ENCODE peak calls at places on chromosomes 16 and 17, in five cellular contexts. One of them, this sample, is unnamed.

GRCh38 chr17:64042700-64043485 is 22.5 kb upstream of the ICAM2 start:
- DNase-seq in HepG2: no peak
- DNase-seq in GM23338: no peak
- DNase-seq in endothelial cell of umbilical vein: peak; percentile 11
- DNase-seq in HCT116: no peak
- DNase-seq in this sample: no peak

GRCh38 chr17:19017804-19018599 is 13.4 kb upstream of the FAM83G start:
- DNase-seq in HCT116: no peak
- DNase-seq in endothelial cell of umbilical vein: no peak
- DNase-seq in GM23338: no peak
- DNase-seq in HepG2: no peak
- DNase-seq in this sample: peak; percentile 63

GRCh38 chr17:80755650-80756405 is 211.2 kb downstream of the RPTOR start:
- DNase-seq in endothelial cell of umbilical vein: no peak
- DNase-seq in HCT116: no peak
- DNase-seq in GM23338: peak; percentile 62
- DNase-seq in HepG2: no peak
- DNase-seq in this sample: no peak

GRCh38 chr16:88062341-88062861 is 111.2 kb downstream of the BANP start:
- DNase-seq in HepG2: no peak
- DNase-seq in endothelial cell of umbilical vein: no peak
- DNase-seq in HCT116: no peak
- DNase-seq in GM23338: no peak
- DNase-seq in this sample: peak; percentile 63

GRCh38 chr17:14781123-14781522 is 480.2 kb downstream of the HS3ST3B1 start:
- DNase-seq in endothelial cell of umbilical vein: no peak
- DNase-seq in HCT116: no peak
- DNase-seq in HepG2: no peak
- DNase-seq in GM23338: no peak
- DNase-seq in this sample: no peak

GRCh38 chr17:63246344-63246743 is 199.8 kb downstream of the CYB561 start:
- DNase-seq in endothelial cell of umbilical vein: no peak
- DNase-seq in GM23338: no peak
- DNase-seq in HCT116: no peak
- DNase-seq in HepG2: no peak
- DNase-seq in this sample: no peak

GRCh38 chr17:64492481-64493109 is 4.3 kb downstream of the POLG2 start:
- DNase-seq in endothelial cell of umbilical vein: peak; percentile 51
- DNase-seq in HCT116: no peak
- DNase-seq in GM23338: peak; percentile 56
- DNase-seq in HepG2: no peak
- DNase-seq in this sample: no peak

GRCh38 chr16:57976331-57976796 is 5.4 kb upstream of the CNGB1 start:
- DNase-seq in GM23338: no peak
- DNase-seq in HCT116: no peak
- DNase-seq in endothelial cell of umbilical vein: no peak
- DNase-seq in HepG2: no peak
- DNase-seq in this sample: no peak

GRCh38 chr16:56190903-56191806 is at the start of gene GNAO1:
- DNase-seq in HCT116: no peak
- DNase-seq in GM23338: peak; percentile 86
- DNase-seq in endothelial cell of umbilical vein: peak; percentile 12
- DNase-seq in HepG2: no peak
- DNase-seq in this sample: peak; percentile 85

GRCh38 chr17:69592692-69593350 is 178.3 kb downstream of the MAP2K6 start:
- DNase-seq in HCT116: no peak
- DNase-seq in endothelial cell of umbilical vein: no peak
- DNase-seq in GM23338: no peak
- DNase-seq in HepG2: no peak
- DNase-seq in this sample: no peak

GRCh38 chr16:3188925-3189825 is 1.2 kb downstream of the OR1F1 start:
- DNase-seq in endothelial cell of umbilical vein: peak; percentile 51
- DNase-seq in HepG2: peak; percentile 60
- DNase-seq in GM23338: peak; percentile 85
- DNase-seq in HCT116: no peak
- DNase-seq in this sample: peak; percentile 74

GRCh38 chr17:30780343-30780742 is 44.1 kb downstream of the CRLF3 start:
- DNase-seq in HCT116: no peak
- DNase-seq in HepG2: no peak
- DNase-seq in GM23338: no peak
- DNase-seq in endothelial cell of umbilical vein: no peak
- DNase-seq in this sample: no peak

GRCh38 chr16:69143116-69143515 is 10.7 kb downstream of the UTP4 start:
- DNase-seq in HepG2: peak; percentile 30
- DNase-seq in HCT116: no peak
- DNase-seq in GM23338: no peak
- DNase-seq in endothelial cell of umbilical vein: no peak
- DNase-seq in this sample: no peak

GRCh38 chr16:67199808-67200198 is 872 bp downstream of the ELMO3 start:
- DNase-seq in HCT116: no peak
- DNase-seq in HepG2: no peak
- DNase-seq in GM23338: peak; percentile 82
- DNase-seq in endothelial cell of umbilical vein: no peak
- DNase-seq in this sample: no peak

GRCh38 chr16:4375717-4376116 is 4.1 kb downstream of the VASN start:
- DNase-seq in endothelial cell of umbilical vein: no peak
- DNase-seq in GM23338: no peak
- DNase-seq in HCT116: no peak
- DNase-seq in HepG2: no peak
- DNase-seq in this sample: no peak

GRCh38 chr17:40472733-40473452 is 28.5 kb downstream of the TNS4 start:
- DNase-seq in GM23338: no peak
- DNase-seq in HCT116: no peak
- DNase-seq in endothelial cell of umbilical vein: no peak
- DNase-seq in HepG2: no peak
- DNase-seq in this sample: no peak

GRCh38 chr17:15414502-15415348 is 52.7 kb downstream of the CDRT4 start:
- DNase-seq in GM23338: no peak
- DNase-seq in endothelial cell of umbilical vein: no peak
- DNase-seq in HCT116: no peak
- DNase-seq in HepG2: no peak
- DNase-seq in this sample: no peak

GRCh38 chr17:47253541-47254402 is at the start of gene ITGB3:
- DNase-seq in HepG2: peak; percentile 37
- DNase-seq in GM23338: peak; percentile 90
- DNase-seq in HCT116: peak; percentile 50
- DNase-seq in endothelial cell of umbilical vein: peak; percentile 83
- DNase-seq in this sample: peak; percentile 93
- TF ChIP-seq POLR2AphosphoS5 in HepG2: no peak
- TF ChIP-seq POLR2AphosphoS5 in GM23338: no peak
- TF ChIP-seq POLR2AphosphoS5 in HCT116: no peak
- TF ChIP-seq POLR2AphosphoS5 in endothelial cell of umbilical vein: peak; percentile 92
- TF ChIP-seq POLR2AphosphoS5 in this sample: peak; percentile 66

GRCh38 chr16:29662729-29663019 is 373 bp upstream of the SPN start:
- DNase-seq in HCT116: no peak
- DNase-seq in GM23338: no peak
- DNase-seq in endothelial cell of umbilical vein: no peak
- DNase-seq in HepG2: no peak
- DNase-seq in this sample: peak; percentile 78

GRCh38 chr16:29665294-29666077 is 2.4 kb downstream of the SPN start:
- DNase-seq in HepG2: no peak
- DNase-seq in GM23338: no peak
- DNase-seq in endothelial cell of umbilical vein: no peak
- DNase-seq in HCT116: no peak
- DNase-seq in this sample: peak; percentile 76

GRCh38 chr16:29663829-29664132 is 734 bp downstream of the SPN start:
- DNase-seq in HCT116: no peak
- DNase-seq in HepG2: no peak
- DNase-seq in GM23338: no peak
- DNase-seq in endothelial cell of umbilical vein: no peak
- DNase-seq in this sample: no peak

GRCh38 chr16:29663020-29663828 is at the start of gene SPN:
- DNase-seq in HCT116: no peak
- DNase-seq in GM23338: peak; percentile 28
- DNase-seq in HepG2: no peak
- DNase-seq in endothelial cell of umbilical vein: no peak
- DNase-seq in this sample: peak; percentile 80

DNA sequence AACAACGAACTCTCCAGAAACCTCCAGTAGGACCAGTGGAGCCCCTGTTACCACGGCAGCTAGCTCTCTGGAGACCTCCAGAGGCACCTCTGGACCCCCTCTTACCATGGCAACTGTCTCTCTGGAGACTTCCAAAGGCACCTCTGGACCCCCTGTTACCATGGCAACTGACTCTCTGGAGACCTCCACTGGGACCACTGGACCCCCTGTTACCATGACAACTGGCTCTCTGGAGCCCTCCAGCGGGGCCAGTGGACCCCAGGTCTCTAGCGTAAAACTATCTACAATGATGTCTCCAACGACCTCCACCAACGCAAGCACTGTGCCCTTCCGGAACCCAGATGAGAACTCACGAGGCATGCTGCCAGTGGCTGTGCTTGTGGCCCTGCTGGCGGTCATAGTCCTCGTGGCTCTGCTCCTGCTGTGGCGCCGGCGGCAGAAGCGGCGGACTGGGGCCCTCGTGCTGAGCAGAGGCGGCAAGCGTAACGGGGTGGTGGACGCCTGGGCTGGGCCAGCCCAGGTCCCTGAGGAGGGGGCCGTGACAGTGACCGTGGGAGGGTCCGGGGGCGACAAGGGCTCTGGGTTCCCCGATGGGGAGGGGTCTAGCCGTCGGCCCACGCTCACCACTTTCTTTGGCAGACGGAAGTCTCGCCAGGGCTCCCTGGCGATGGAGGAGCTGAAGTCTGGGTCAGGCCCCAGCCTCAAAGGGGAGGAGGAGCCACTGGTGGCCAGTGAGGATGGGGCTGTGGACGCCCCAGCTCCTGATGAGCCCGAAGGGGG is 1.3 kb downstream of the SPN start:
- DNase-seq in HepG2: no peak
- DNase-seq in HCT116: no peak
- DNase-seq in GM23338: no peak
- DNase-seq in endothelial cell of umbilical vein: no peak
- DNase-seq in this sample: peak; percentile 89
- H3K4me1 ChIP-seq in HepG2: peaks cover 52% of the 10 kb centered on the region
- H3K4me1 ChIP-seq in HCT116: no peaks in the 10 kb centered on the region
- H3K4me1 ChIP-seq in GM23338: peaks cover 18% of the 10 kb centered on the region
- H3K4me1 ChIP-seq in endothelial cell of umbilical vein: no peaks in the 10 kb centered on the region
- H3K4me1 ChIP-seq in this sample: peaks cover 70% of the 10 kb centered on the region

GRCh38 chr17:28001149-28001548 is 41.3 kb upstream of the NLK start:
- DNase-seq in HCT116: no peak
- DNase-seq in HepG2: no peak
- DNase-seq in GM23338: no peak
- DNase-seq in endothelial cell of umbilical vein: no peak
- DNase-seq in this sample: no peak
- TF ChIP-seq POLR2AphosphoS5 in HCT116: no peak
- TF ChIP-seq POLR2AphosphoS5 in HepG2: no peak
- TF ChIP-seq POLR2AphosphoS5 in GM23338: no peak
- TF ChIP-seq POLR2AphosphoS5 in endothelial cell of umbilical vein: no peak
- TF ChIP-seq POLR2AphosphoS5 in this sample: no peak

DNA sequence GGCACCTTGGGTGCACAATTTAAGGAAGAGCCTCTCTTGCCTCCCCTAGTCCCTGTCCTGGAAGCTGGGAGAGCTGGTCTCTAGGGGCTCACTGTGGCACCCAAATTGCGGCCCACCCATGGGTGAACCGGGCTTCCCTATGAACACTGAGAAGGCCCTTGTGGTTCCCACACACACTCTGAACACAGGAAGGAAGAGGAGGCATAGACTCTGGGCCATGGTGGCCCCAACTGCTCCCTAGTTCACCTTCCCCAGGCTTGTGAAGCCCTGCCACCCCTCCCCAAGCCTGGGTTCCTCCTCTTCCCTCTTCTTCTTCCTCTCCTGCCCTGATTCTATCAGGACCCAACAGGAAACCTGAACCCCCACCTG is 10.5 kb downstream of the SREBF1 start:
- DNase-seq in HCT116: no peak
- DNase-seq in endothelial cell of umbilical vein: no peak
- DNase-seq in HepG2: no peak
- DNase-seq in GM23338: no peak
- DNase-seq in this sample: no peak
- H3K4me1 ChIP-seq in HCT116: peaks cover 84% of the 10 kb centered on the region
- H3K4me1 ChIP-seq in endothelial cell of umbilical vein: peaks cover 25% of the 10 kb centered on the region
- H3K4me1 ChIP-seq in HepG2: peaks cover 96% of the 10 kb centered on the region
- H3K4me1 ChIP-seq in GM23338: peaks cover 47% of the 10 kb centered on the region
- H3K4me1 ChIP-seq in this sample: peaks cover 28% of the 10 kb centered on the region

This sample was measured in spleen.